ENCODE peak calls at places on chromosomes 7 and 10, in six cellular contexts. N is A673; B is Calu3; D is CD4-positive, alpha-beta T cell; R is cardiac muscle cell; C is OCI-LY7. Z is an unnamed sample.

GRCh38 chr7:29915481-29916215 is 74.0 kb downstream of the SCRN1 start:
- DNase-seq in R (no peak), N (no peak), C (no peak), D (no peak), B (no peak), Z (no peak)

GRCh38 chr7:41996381-41997035 is 240.5 kb downstream of the GLI3 start:
- DNase-seq in B (no peak), N (peak), C (peak), R (peak), D (no peak), Z (no peak)

GRCh38 chr10:132696728-132697567 is 89.0 kb downstream of the NKX6-2 start:
- DNase-seq in C (no peak), N (no peak), B (no peak), D (no peak), R (no peak), Z (no peak)

GRCh38 chr7:66640802-66641525 is 12.3 kb downstream of the KCTD7 start:
- DNase-seq in B (no peak), C (no peak), N (no peak), R (no peak), D (no peak), Z (no peak)

GRCh38 chr10:93874309-93875031 is 19.3 kb upstream of the SLC35G1 start:
- DNase-seq in N (no peak), B (no peak), C (no peak), D (no peak), R (no peak), Z (no peak)

GRCh38 chr7:82339958-82340357 is 103.6 kb downstream of the CACNA2D1 start:
- DNase-seq in B (no peak), N (no peak), C (no peak), D (no peak), R (no peak), Z (no peak)

GRCh38 chr7:3021825-3022224 is 21.8 kb downstream of the CARD11 start:
- DNase-seq in C (no peak), N (no peak), D (no peak), B (no peak), R (no peak), Z (no peak)

GRCh38 chr10:31136951-31137885 is 105.6 kb upstream of the ZNF438 start:
- DNase-seq in R (peak), N (no peak), C (no peak), D (no peak), B (no peak), Z (no peak)

GRCh38 chr7:15720849-15721471 is 34.5 kb upstream of the MEOX2 start:
- DNase-seq in D (no peak), N (peak), C (peak), B (peak), R (peak), Z (no peak)

GRCh38 chr10:71868192-71868697 is 17.2 kb upstream of the PSAP start:
- DNase-seq in C (peak), R (peak), B (peak), N (no peak), D (no peak), Z (no peak)

GRCh38 chr7:153170287-153170686 is 410.7 kb downstream of the ACTR3B start:
- DNase-seq in N (no peak), B (no peak), C (no peak), D (no peak), R (no peak), Z (no peak)

GRCh38 chr7:73668103-73668937 is 689 bp downstream of the VPS37D start:
- DNase-seq in D (no peak), R (peak), N (peak), C (peak), B (no peak), Z (no peak)

GRCh38 chr7:55178863-55179773 is 160.3 kb downstream of the EGFR start:
- DNase-seq in R (no peak), B (no peak), C (no peak), N (no peak), D (no peak), Z (no peak)

GRCh38 chr10:117543245-117543998 is 876 bp downstream of the EMX2 start:
- DNase-seq in N (peak), B (peak), C (no peak), R (peak), D (no peak), Z (peak)

GRCh38 chr7:144018065-144018464 is 17.9 kb downstream of the OR6B1 start:
- DNase-seq in B (no peak), C (no peak), D (no peak), N (no peak), R (no peak), Z (no peak)

GRCh38 chr10:72258617-72259016 is 15.1 kb upstream of the DDIT4 start:
- DNase-seq in B (no peak), D (no peak), N (no peak), C (no peak), R (no peak), Z (no peak)

GRCh38 chr7:116075351-116076145 is 45.0 kb upstream of the TFEC start:
- DNase-seq in R (peak), N (no peak), C (no peak), D (no peak), B (no peak), Z (no peak)

GRCh38 chr7:42074079-42074478 is 162.9 kb downstream of the GLI3 start:
- DNase-seq in B (no peak), C (no peak), N (no peak), R (no peak), D (no peak), Z (no peak)

GRCh38 chr7:90611115-90611514 is 15.0 kb downstream of the CDK14 start:
- DNase-seq in C (no peak), R (no peak), N (no peak), B (no peak), D (no peak), Z (peak)

DNA sequence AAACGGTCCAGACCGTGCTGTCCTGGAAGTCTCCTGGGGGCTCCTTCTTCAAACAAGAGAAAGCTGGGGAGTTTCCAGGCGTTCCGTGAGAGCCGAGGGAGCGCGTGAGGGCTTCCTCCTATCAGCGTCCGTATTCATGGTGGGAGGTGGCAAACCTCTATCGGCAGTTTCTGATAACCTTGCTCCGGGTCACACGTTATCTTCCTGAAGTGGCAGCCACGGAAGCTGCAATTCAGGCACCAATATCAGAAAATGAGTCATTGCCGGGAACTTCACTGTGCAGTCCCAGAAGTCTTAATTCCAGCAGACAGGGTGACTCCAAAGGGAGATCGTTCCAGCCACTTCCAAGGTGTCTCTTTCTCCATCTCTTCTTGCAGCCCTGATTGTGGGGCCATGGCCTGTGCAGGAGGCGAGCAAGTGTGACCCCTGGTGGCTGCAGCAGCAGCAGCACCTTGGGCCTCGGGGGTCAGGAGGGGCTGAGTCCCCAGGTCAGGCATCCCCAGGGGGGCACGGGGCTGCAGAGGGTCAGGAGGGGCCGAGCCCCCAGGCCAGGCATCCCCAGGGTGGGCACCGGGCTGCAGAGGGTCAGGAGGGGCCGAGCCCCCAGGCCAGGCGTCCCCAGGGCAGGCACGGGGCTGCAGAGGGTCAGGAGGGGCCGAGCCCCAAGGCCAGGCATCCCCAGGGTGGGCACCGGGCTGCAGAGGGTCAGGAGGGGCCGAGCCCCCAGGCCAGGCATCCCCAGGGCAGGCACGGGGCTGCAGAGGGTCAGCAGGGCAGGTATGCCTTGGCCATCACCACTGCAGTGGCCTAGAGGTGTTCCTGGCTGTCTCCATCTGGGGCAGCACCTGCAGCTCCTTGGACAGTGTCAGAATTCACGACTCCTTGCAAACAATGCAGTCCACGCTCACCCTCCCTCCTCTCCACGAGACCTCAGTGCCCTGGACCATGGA is 538.7 kb downstream of the DNAJB6 start:
- DNase-seq in R (no peak), N (peak), B (no peak), D (peak), C (peak), Z (no peak)
- TF ChIP-seq CTCF in R (peak), N (peak), B (no peak), D (peak), C (peak), Z (peak)

GRCh38 chr10:34016541-34016940 is 682.1 kb upstream of the NRP1 start:
- DNase-seq in C (no peak), N (no peak), D (no peak), B (no peak), R (no peak), Z (no peak)

GRCh38 chr10:34018811-34019210 is 684.3 kb upstream of the NRP1 start:
- DNase-seq in C (no peak), B (no peak), R (no peak), N (no peak), D (no peak), Z (no peak)

GRCh38 chr10:34015700-34016099 is 681.2 kb upstream of the NRP1 start:
- DNase-seq in B (no peak), R (no peak), N (no peak), D (no peak), C (no peak), Z (no peak)

GRCh38 chr10:34018129-34018528 is 683.7 kb upstream of the NRP1 start:
- DNase-seq in C (no peak), R (peak), N (no peak), B (peak), D (no peak), Z (no peak)

DNA sequence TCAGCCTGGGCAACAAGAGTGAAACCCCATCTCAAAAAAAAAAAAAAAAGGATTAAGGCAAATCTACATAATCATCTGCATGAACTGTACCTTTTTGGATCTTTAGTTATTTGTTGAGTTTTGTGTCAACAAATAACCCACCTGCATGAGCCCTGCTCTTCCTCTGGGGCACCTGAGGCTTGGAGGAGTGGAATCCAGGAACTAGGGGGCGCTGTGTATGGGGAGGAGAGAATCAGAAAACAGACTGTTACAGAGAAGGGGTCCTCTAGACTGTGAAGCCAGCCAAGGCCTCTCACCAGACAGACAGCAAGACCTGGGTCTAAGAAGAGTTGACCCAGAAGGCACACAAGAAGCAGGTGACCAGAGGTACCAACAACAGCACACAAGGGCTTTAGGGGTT is 682.8 kb upstream of the NRP1 start:
- DNase-seq in B (no peak), N (peak), D (no peak), R (no peak), C (no peak), Z (no peak)
- TF ChIP-seq CTCF in B (no peak), N (peak), D (no peak), R (no peak), C (peak), Z (no peak)

GRCh38 chr7:103888603-103889153 is 100.8 kb downstream of the RELN start:
- DNase-seq in D (no peak), N (no peak), B (no peak), C (no peak), R (no peak), Z (no peak)

GRCh38 chr7:103889451-103889850 is 100.0 kb downstream of the RELN start:
- DNase-seq in R (no peak), D (no peak), N (no peak), C (no peak), B (no peak), Z (no peak)

GRCh38 chr7:103887050-103887449 is 102.4 kb downstream of the RELN start:
- DNase-seq in N (no peak), R (no peak), D (no peak), C (no peak), B (no peak), Z (no peak)

GRCh38 chr7:103887853-103888602 is 101.4 kb downstream of the RELN start:
- DNase-seq in R (no peak), D (no peak), B (no peak), C (no peak), N (no peak), Z (no peak)
- TF ChIP-seq CTCF in R (no peak), D (no peak), B (no peak), C (no peak), N (peak), Z (no peak)

GRCh38 chr10:102712843-102713242 is 1.4 kb downstream of the ARL3 start:
- DNase-seq in R (no peak), D (no peak), C (no peak), B (no peak), N (no peak), Z (no peak)
- TF ChIP-seq CTCF in R (no peak), D (no peak), C (no peak), B (no peak), N (no peak), Z (no peak)

DNA sequence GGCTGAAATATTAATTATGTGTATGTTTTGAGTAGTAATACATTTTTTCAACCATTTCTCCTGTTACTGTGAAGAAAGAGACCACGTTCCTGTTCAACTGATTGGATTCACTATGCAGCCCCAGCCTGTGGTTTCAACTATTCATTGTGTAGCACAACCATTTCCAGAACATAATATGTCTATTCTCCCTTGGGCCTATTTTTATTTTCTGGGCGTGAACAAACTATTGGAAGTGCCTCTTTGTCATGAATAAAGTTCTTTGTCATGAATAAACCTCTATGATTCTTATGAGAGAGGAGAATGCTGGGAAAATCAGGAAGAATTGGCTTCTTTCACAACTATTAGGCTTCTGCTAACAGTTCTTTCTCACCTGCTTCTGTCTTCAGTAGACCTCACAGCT is 152.4 kb downstream of the GNAT3 start:
- DNase-seq in R (no peak), C (no peak), B (no peak), D (no peak), N (no peak), Z (no peak)
- TF ChIP-seq CTCF in R (no peak), C (no peak), B (no peak), D (no peak), N (no peak), Z (no peak)

GRCh38 chr7:79272938-79273337 is 180.5 kb downstream of the MAGI2 start:
- DNase-seq in B (no peak), R (peak), D (no peak), C (no peak), N (no peak), Z (no peak)
- TF ChIP-seq CTCF in B (no peak), R (no peak), D (no peak), C (no peak), N (no peak), Z (no peak)

GRCh38 chr7:132687016-132687415 is 110.7 kb upstream of the PLXNA4 start:
- DNase-seq in B (no peak), N (no peak), C (no peak), R (no peak), D (no peak), Z (no peak)

GRCh38 chr7:132687981-132688383 is 111.7 kb upstream of the PLXNA4 start:
- DNase-seq in C (no peak), R (no peak), N (peak), D (no peak), B (no peak), Z (no peak)

GRCh38 chr7:132685301-132685700 is 109.0 kb upstream of the PLXNA4 start:
- DNase-seq in D (no peak), B (no peak), R (no peak), N (no peak), C (no peak), Z (no peak)

GRCh38 chr7:132680590-132680989 is 104.3 kb upstream of the PLXNA4 start:
- DNase-seq in N (no peak), B (no peak), R (no peak), D (no peak), C (no peak), Z (no peak)

GRCh38 chr7:132683967-132684690 is 107.9 kb upstream of the PLXNA4 start:
- DNase-seq in N (no peak), D (no peak), B (no peak), R (peak), C (no peak), Z (no peak)
- TF ChIP-seq CTCF in N (no peak), D (no peak), B (no peak), R (peak), C (no peak), Z (no peak)